ENCODE peak calls at places on chromosomes 6 and 20, in eight cellular contexts. T is foreskin fibroblast, X is right atrium auricular region, M is BE2C, Z is AG04450, O is tibial nerve, B is astrocyte of the cerebellum, H is body of pancreas. U is an unnamed sample.

GRCh38 chr20:25042531-25043498 is 15.1 kb downstream of the ACSS1 start:
- DNase-seq in T (no peak), X (no peak), M (no peak), Z (no peak), O (no peak), B (no peak), H (peak), U (no peak)

GRCh38 chr6:1412908-1413307 is 23.5 kb downstream of the FOXF2 start:
- DNase-seq in T (no peak), X (no peak), M (no peak), Z (no peak), O (no peak), B (no peak), H (no peak), U (no peak)

GRCh38 chr6:15389759-15390723 is 144.2 kb downstream of the JARID2 start:
- DNase-seq in T (peak), X (no peak), M (peak), Z (no peak), O (no peak), B (peak), H (no peak), U (no peak)

GRCh38 chr6:35427851-35428321 is 24.3 kb upstream of the FANCE start:
- DNase-seq in T (peak), X (no peak), M (no peak), Z (peak), O (no peak), B (no peak), H (no peak), U (peak)

GRCh38 chr6:99618649-99619408 is 12.2 kb downstream of the PRDM13 start:
- DNase-seq in T (no peak), X (no peak), M (no peak), Z (no peak), O (no peak), B (no peak), H (no peak), U (no peak)

GRCh38 chr6:98310408-98310807 is 524.0 kb upstream of the POU3F2 start:
- DNase-seq in T (no peak), X (no peak), M (no peak), Z (no peak), O (no peak), B (no peak), H (no peak), U (no peak)

GRCh38 chr20:61949714-61950630 is 115.7 kb downstream of the TAF4 start:
- DNase-seq in T (no peak), X (no peak), M (no peak), Z (no peak), O (no peak), B (no peak), H (no peak), U (no peak)

GRCh38 chr6:82767037-82767436 is 298.6 kb downstream of the UBE3D start:
- DNase-seq in T (no peak), X (no peak), M (no peak), Z (no peak), O (no peak), B (no peak), H (no peak), U (no peak)

GRCh38 chr6:121651420-121651819 is 216.0 kb downstream of the GJA1 start:
- DNase-seq in T (peak), X (no peak), M (no peak), Z (no peak), O (no peak), B (no peak), H (no peak), U (no peak)

GRCh38 chr20:31675828-31676533 is 38.3 kb downstream of the COX4I2 start:
- DNase-seq in T (peak), X (no peak), M (no peak), Z (no peak), O (no peak), B (no peak), H (no peak), U (no peak)

GRCh38 chr20:9200620-9201019 is 131.7 kb downstream of the PLCB4 start:
- DNase-seq in T (peak), X (no peak), M (no peak), Z (no peak), O (no peak), B (no peak), H (no peak), U (peak)

DNA sequence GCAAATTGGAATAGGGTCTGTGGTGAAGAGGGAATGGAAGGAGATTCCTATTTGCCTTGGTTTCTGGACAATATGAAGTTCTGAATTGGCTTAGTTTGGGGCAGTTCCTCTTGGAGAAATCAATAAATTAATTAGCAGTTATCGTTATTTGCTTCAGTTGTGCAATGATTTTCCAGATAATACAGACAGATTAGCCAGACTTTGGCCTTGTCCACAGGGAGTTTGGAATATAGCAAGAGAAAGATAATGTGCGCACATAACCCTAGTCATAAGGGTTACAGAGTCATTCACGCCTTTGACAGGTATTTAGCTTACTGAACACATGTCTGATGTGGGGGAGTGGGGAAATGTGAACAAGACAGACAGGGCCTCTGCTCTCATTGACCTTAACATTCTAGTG is 1.3 kb downstream of the ATRN start:
- DNase-seq in T (no peak), X (no peak), M (no peak), Z (no peak), O (no peak), B (no peak), H (no peak), U (no peak)
- TF ChIP-seq CTCF in T (no peak), X (no peak), M (no peak), Z (no peak), O (no peak), B (no peak), H (no peak), U (no peak)

GRCh38 chr6:10084276-10084993 is 330.4 kb downstream of the TFAP2A start:
- DNase-seq in T (no peak), X (no peak), M (no peak), Z (no peak), O (no peak), B (no peak), H (no peak), U (no peak)
- TF ChIP-seq CTCF in T (no peak), X (no peak), M (no peak), Z (no peak), O (no peak), B (no peak), H (no peak), U (no peak)

GRCh38 chr20:53164072-53164471 is 191.9 kb downstream of the TSHZ2 start:
- DNase-seq in T (no peak), X (no peak), M (no peak), Z (no peak), O (no peak), B (no peak), H (no peak), U (no peak)

GRCh38 chr20:53161073-53161472 is 188.9 kb downstream of the TSHZ2 start:
- DNase-seq in T (no peak), X (no peak), M (no peak), Z (no peak), O (no peak), B (no peak), H (no peak), U (no peak)

GRCh38 chr20:53163486-53163885 is 191.3 kb downstream of the TSHZ2 start:
- DNase-seq in T (no peak), X (peak), M (no peak), Z (no peak), O (peak), B (peak), H (no peak), U (no peak)

GRCh38 chr20:53161473-53161872 is 189.3 kb downstream of the TSHZ2 start:
- DNase-seq in T (no peak), X (no peak), M (no peak), Z (no peak), O (no peak), B (no peak), H (no peak), U (no peak)

DNA sequence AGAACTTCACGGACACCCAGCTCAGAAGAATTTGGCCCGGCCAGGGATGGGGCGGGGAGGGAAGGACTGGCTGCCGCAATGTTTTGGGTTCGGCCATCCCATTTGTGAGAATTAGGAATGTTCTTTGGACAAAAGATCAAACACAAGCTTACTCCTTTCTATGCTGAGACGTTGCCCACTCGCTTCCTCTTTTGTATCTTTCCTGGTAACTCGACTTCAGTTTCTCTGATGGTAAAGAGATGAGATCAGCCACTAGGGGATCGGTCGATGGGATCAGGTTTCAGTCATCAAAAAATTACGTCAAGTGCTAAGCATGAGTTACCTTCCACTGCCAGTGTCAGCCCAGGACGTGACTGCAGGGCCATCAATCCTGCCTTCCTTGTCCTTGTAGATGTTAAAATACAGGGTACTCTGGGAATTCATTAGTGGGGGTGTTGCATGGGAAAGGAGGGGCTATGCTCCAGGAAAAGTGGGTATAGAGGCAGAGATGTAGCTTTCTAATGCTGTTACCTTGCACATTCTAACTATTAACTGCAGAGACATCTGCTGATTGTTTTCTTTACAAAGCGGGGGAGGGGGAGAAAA is 190.2 kb downstream of the TSHZ2 start:
- DNase-seq in T (peak), X (peak), M (no peak), Z (no peak), O (peak), B (peak), H (peak), U (peak)
- TF ChIP-seq CTCF in T (peak), X (no peak), M (peak), Z (no peak), O (peak), B (no peak), H (peak), U (no peak)

GRCh38 chr6:106511274-106512047 is 117.8 kb downstream of the RTN4IP1 start:
- DNase-seq in T (peak), X (no peak), M (no peak), Z (no peak), O (no peak), B (no peak), H (peak), U (peak)

GRCh38 chr6:106513813-106514212 is 115.5 kb downstream of the RTN4IP1 start:
- DNase-seq in T (peak), X (no peak), M (no peak), Z (no peak), O (no peak), B (no peak), H (no peak), U (no peak)

GRCh38 chr6:106512958-106513480 is 116.3 kb downstream of the RTN4IP1 start:
- DNase-seq in T (no peak), X (no peak), M (no peak), Z (no peak), O (no peak), B (no peak), H (no peak), U (no peak)

GRCh38 chr6:106510090-106510970 is 119.0 kb downstream of the RTN4IP1 start:
- DNase-seq in T (peak), X (no peak), M (no peak), Z (no peak), O (no peak), B (peak), H (peak), U (no peak)

GRCh38 chr6:106512048-106512957 is 117.0 kb downstream of the RTN4IP1 start:
- DNase-seq in T (peak), X (no peak), M (peak), Z (no peak), O (peak), B (no peak), H (peak), U (no peak)
- TF ChIP-seq CTCF in T (peak), X (no peak), M (no peak), Z (peak), O (peak), B (no peak), H (no peak), U (peak)

GRCh38 chr6:7104752-7105151 is 3.0 kb upstream of the RREB1 start:
- DNase-seq in T (no peak), X (no peak), M (no peak), Z (no peak), O (no peak), B (no peak), H (no peak), U (no peak)

GRCh38 chr6:7107578-7108195 is at the start of gene RREB1:
- DNase-seq in T (peak), X (peak), M (peak), Z (no peak), O (peak), B (no peak), H (peak), U (peak)

GRCh38 chr6:7108196-7108963 is 619 bp downstream of the RREB1 start:
- DNase-seq in T (peak), X (no peak), M (peak), Z (no peak), O (peak), B (no peak), H (peak), U (peak)

GRCh38 chr6:7106215-7106751 is 1.5 kb upstream of the RREB1 start:
- DNase-seq in T (peak), X (no peak), M (no peak), Z (no peak), O (peak), B (no peak), H (peak), U (no peak)

DNA sequence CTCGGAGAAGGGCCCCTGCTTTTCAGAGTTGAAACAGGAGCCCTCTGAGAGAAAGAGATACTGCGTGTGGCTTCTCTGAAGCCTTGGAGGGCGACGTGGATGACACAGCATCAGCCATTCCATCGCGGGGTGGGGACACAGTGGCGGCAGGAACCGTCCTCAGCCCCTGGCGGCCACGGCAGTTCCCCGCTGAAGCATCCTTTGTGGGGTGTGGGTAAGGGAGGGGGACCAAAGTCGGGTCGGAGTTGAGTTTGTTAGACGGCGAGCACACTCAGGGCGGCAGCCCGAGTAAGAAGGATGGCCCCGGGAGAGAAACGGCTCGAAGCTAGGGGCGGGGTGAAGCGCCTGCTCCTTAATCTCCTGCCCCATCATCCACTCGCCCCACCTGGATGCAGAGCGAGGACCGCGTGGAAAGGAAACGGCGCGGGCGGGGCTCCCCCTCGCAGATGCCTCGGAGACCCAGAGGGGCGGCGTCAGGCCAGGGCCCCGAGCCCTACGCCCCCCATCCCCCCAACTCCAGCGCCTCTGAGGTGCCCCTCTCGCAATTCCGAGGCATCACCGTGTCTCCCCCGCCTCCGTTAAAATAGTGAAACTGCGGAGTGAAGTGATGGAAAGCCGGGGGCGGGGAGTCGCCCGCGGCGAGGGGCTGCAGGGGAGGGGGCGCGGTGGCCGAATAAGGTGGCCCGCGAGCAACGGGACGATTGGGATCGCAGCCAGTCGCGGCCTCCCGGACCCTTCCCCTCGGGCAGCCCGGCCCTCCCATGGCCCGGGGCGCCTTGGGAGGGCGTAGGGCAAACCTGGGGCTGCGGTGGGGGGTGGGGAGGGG is 796 bp upstream of the RREB1 start:
- DNase-seq in T (peak), X (no peak), M (peak), Z (no peak), O (no peak), B (no peak), H (peak), U (peak)
- TF ChIP-seq CTCF in T (no peak), X (no peak), M (no peak), Z (peak), O (peak), B (peak), H (no peak), U (peak)

GRCh38 chr20:21684671-21685070 is 20.8 kb upstream of the PAX1 start:
- DNase-seq in T (no peak), X (peak), M (no peak), Z (no peak), O (no peak), B (no peak), H (no peak), U (no peak)
- TF ChIP-seq CTCF in T (no peak), X (no peak), M (no peak), Z (no peak), O (no peak), B (no peak), H (no peak), U (no peak)

GRCh38 chr20:1636621-1637020 is 16.8 kb upstream of the SIRPB1 start:
- DNase-seq in T (no peak), X (no peak), M (no peak), Z (no peak), O (no peak), B (no peak), H (no peak), U (no peak)
- TF ChIP-seq CTCF in T (no peak), X (no peak), M (no peak), Z (no peak), O (no peak), B (no peak), H (no peak), U (no peak)

U was measured in HFFc6.